ENCODE peak calls at places on chromosomes 5 and 9, in nine cellular contexts. A is H1, Z is sigmoid colon, Y is stomach, C is suprapubic skin, W is spleen, S is esophagus muscularis mucosa, R is GM12878, M is HCT116. T is an unnamed sample.

GRCh38 chr9:82333671-82334070 is 345.1 kb downstream of the SPATA31D1 start:
- DNase-seq in A (no peak), Z (no peak), Y (no peak), C (no peak), W (no peak), S (no peak), R (no peak), M (no peak), T (no peak)

GRCh38 chr9:75106856-75107255 is 18.5 kb downstream of the OSTF1 start:
- DNase-seq in A (no peak), Z (peak; percentile 85), Y (no peak), C (no peak), W (no peak), S (no peak), R (no peak), M (no peak), T (no peak)

GRCh38 chr5:176954050-176954449 is 52.5 kb downstream of the UIMC1 start:
- DNase-seq in A (no peak), Z (no peak), Y (no peak), C (no peak), W (no peak), S (no peak), R (no peak), M (no peak), T (no peak)

GRCh38 chr5:50318220-50318619 is 122.9 kb downstream of the EMB start:
- DNase-seq in A (no peak), Z (no peak), Y (no peak), C (no peak), W (no peak), S (no peak), R (no peak), M (no peak), T (no peak)

GRCh38 chr9:114894801-114895433 is 35.5 kb downstream of the TNFSF8 start:
- DNase-seq in A (no peak), Z (no peak), Y (no peak), C (no peak), W (no peak), S (peak; percentile 89), R (no peak), M (no peak), T (no peak)

GRCh38 chr5:53343187-53343586 is 137.2 kb upstream of the FST start:
- DNase-seq in A (no peak), Z (no peak), Y (no peak), C (no peak), W (no peak), S (no peak), R (no peak), M (no peak), T (no peak)

GRCh38 chr5:42268630-42269029 is 154.6 kb upstream of the GHR start:
- DNase-seq in A (no peak), Z (no peak), Y (no peak), C (no peak), W (no peak), S (no peak), R (no peak), M (no peak), T (no peak)

GRCh38 chr9:15724006-15724405 is 171.2 kb downstream of the CCDC171 start:
- DNase-seq in A (no peak), Z (no peak), Y (no peak), C (no peak), W (no peak), S (no peak), R (no peak), M (no peak), T (no peak)

GRCh38 chr5:153562189-153562588 is 71.7 kb downstream of the GRIA1 start:
- DNase-seq in A (no peak), Z (no peak), Y (no peak), C (no peak), W (no peak), S (no peak), R (no peak), M (no peak), T (no peak)

GRCh38 chr5:172852490-172853354 is 18.7 kb downstream of the ERGIC1 start:
- DNase-seq in A (no peak), Z (no peak), Y (peak; percentile 70), C (no peak), W (no peak), S (no peak), R (no peak), M (no peak), T (no peak)

GRCh38 chr5:56616454-56617160 is 198.7 kb upstream of the MAP3K1 start:
- DNase-seq in A (no peak), Z (no peak), Y (no peak), C (no peak), W (no peak), S (no peak), R (no peak), M (no peak), T (no peak)

GRCh38 chr5:178191661-178192060 is 4.5 kb upstream of the GMCL2 start:
- DNase-seq in A (no peak), Z (no peak), Y (no peak), C (no peak), W (no peak), S (no peak), R (no peak), M (no peak), T (no peak)

GRCh38 chr5:178193251-178193809 is 6.2 kb upstream of the GMCL2 start:
- DNase-seq in A (no peak), Z (no peak), Y (no peak), C (no peak), W (no peak), S (no peak), R (no peak), M (no peak), T (no peak)

GRCh38 chr5:178192787-178193186 is 5.6 kb upstream of the GMCL2 start:
- DNase-seq in A (no peak), Z (no peak), Y (no peak), C (no peak), W (no peak), S (no peak), R (no peak), M (no peak), T (no peak)

GRCh38 chr5:178192244-178192643 is 5.1 kb upstream of the GMCL2 start:
- DNase-seq in A (no peak), Z (no peak), Y (no peak), C (no peak), W (no peak), S (no peak), R (no peak), M (no peak), T (no peak)

GRCh38 chr5:178194026-178194425 is 6.9 kb upstream of the GMCL2 start:
- DNase-seq in A (no peak), Z (no peak), Y (no peak), C (no peak), W (no peak), S (no peak), R (no peak), M (no peak), T (no peak)
- TF ChIP-seq POLR2AphosphoS5 in A (no peak), Z (no peak), Y (no peak), C (no peak), W (no peak), S (no peak), R (no peak), M (no peak), T (no peak)

DNA sequence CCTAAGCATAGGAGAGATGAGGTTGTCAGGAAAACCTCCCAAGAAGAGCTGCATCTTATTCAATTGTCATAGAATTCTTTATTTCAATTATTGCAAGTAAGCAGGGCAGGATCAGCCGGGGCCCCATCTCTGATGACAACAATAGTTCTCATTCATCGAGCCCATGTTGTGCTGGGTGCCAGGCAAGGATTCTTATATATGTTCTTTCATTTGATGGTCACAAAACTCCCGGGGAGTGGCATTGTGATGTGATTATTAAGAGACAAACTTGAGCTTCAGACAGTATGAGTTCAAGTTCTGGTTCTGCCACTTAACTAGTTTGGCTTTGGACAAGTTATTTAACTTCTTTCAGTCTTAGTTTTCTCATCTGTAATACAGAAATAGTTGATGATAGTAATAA is 8.5 kb downstream of the FUBP3 start:
- DNase-seq in A (no peak), Z (no peak), Y (no peak), C (no peak), W (no peak), S (no peak), R (no peak), M (no peak), T (no peak)
- H3K4me1 ChIP-seq in A (no peaks in the 10 kb centered on the region), Z (no peaks in the 10 kb centered on the region), Y (peaks cover 49% of the 10 kb centered on the region), C (no peaks in the 10 kb centered on the region), W (peaks cover 21% of the 10 kb centered on the region), S (peaks cover 32% of the 10 kb centered on the region), R (no peaks in the 10 kb centered on the region), M (no peaks in the 10 kb centered on the region), T (peaks cover 12% of the 10 kb centered on the region)

GRCh38 chr9:36036253-36036779 is 397 bp upstream of the RECK start:
- DNase-seq in A (no peak), Z (no peak), Y (no peak), C (no peak), W (no peak), S (no peak), R (no peak), M (no peak), T (no peak)

GRCh38 chr9:36039121-36039520 is 2.4 kb downstream of the RECK start:
- DNase-seq in A (no peak), Z (no peak), Y (no peak), C (no peak), W (no peak), S (no peak), R (no peak), M (no peak), T (no peak)

GRCh38 chr9:36037580-36038169 is 962 bp downstream of the RECK start:
- DNase-seq in A (no peak), Z (peak; percentile 68), Y (no peak), C (no peak), W (no peak), S (no peak), R (no peak), M (no peak), T (no peak)

GRCh38 chr9:36034911-36035490 is 1.7 kb upstream of the RECK start:
- DNase-seq in A (no peak), Z (no peak), Y (no peak), C (no peak), W (no peak), S (no peak), R (no peak), M (no peak), T (no peak)

DNA sequence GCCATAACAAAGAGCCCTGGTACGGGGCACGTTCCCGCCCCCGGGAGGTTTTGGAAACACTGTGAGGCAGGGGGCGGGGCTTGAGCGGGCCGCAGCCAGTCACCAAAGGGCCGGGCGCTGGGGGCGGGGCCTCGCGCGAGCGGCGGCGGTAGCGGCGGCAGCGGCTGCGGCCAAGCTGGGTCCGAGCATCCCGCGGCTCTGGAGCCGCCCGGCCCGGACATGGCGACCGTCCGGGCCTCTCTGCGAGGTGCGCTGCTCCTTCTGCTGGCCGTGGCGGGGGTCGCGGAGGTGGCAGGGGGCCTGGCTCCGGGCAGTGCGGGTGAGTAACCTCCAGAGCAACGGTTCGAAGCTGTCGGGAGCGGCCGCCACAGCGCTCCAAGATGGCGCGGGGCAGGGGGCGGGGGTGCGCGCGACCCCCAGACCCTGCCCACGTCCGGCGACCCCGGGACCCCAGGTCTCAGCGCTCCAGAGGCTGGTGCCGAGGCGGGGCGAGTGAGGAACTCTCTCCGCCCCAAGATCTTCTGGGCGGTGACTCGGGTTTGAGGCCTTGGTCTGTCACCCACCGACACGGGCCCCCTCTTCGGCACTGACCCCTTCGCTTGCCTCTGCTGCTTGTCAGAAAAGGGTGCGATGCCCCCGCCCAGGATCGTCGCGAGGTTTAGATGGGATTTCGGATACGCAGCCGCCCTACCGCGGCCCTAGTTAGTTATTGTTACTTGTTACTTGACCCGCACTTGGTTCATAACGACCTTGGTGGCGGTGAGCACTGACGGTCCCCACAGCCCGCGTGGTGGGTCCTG is at the start of gene RECK:
- DNase-seq in A (peak; percentile 98), Z (peak; percentile 93), Y (peak; percentile 84), C (peak; percentile 96), W (peak; percentile 95), S (peak; percentile 96), R (no peak), M (peak; percentile 37), T (no peak)
- TF ChIP-seq POLR2AphosphoS5 in A (peak; percentile 51), Z (peak; percentile 57), Y (no peak), C (no peak), W (peak; percentile 76), S (peak; percentile 30), R (no peak), M (peak; percentile 73), T (no peak)

GRCh38 chr5:143148461-143149170 is 254.9 kb downstream of the NR3C1 start:
- DNase-seq in A (no peak), Z (no peak), Y (no peak), C (no peak), W (no peak), S (no peak), R (no peak), M (no peak), T (no peak)
- H3K4me1 ChIP-seq in A (no peaks in the 10 kb centered on the region), Z (no peaks in the 10 kb centered on the region), Y (peaks cover 70% of the 10 kb centered on the region), C (peaks cover 25% of the 10 kb centered on the region), W (peaks cover 9% of the 10 kb centered on the region), S (peaks cover 68% of the 10 kb centered on the region), R (no peaks in the 10 kb centered on the region), M (peaks cover 3% of the 10 kb centered on the region), T (peaks cover 67% of the 10 kb centered on the region)